ENCODE peak calls at places on chromosomes 7 and 10, in four cellular contexts. W is GM12878, Q is mesenchymal stem cell, M is neuronal stem cell. E is an unnamed sample.

GRCh38 chr7:128875523-128875948 is 12.9 kb downstream of the ATP6V1F start:
- DNase-seq in W (no peak), Q (no peak), M (no peak), E (no peak)

GRCh38 chr7:52956379-52956915 is 79.0 kb upstream of the POM121L12 start:
- DNase-seq in W (no peak), Q (peak; percentile 30), M (no peak), E (no peak)

GRCh38 chr7:1745018-1745532 is 75.0 kb downstream of the ELFN1 start:
- DNase-seq in W (no peak), Q (no peak), M (no peak), E (no peak)

GRCh38 chr10:125479059-125479458 is 203.9 kb downstream of the TEX36 start:
- DNase-seq in W (no peak), Q (no peak), M (no peak), E (no peak)

GRCh38 chr7:111560773-111561658 is 1.3 kb downstream of the IMMP2L start:
- DNase-seq in W (no peak), Q (peak; percentile 55), M (no peak), E (no peak)

GRCh38 chr7:71131753-71132520 is at the start of gene GALNT17:
- DNase-seq in W (no peak), Q (no peak), M (peak; percentile 31), E (no peak)

GRCh38 chr10:69895759-69896158 is 94.1 kb downstream of the COL13A1 start:
- DNase-seq in W (no peak), Q (peak; percentile 35), M (no peak), E (no peak)

GRCh38 chr7:73894851-73895441 is 34.0 kb downstream of the TMEM270 start:
- DNase-seq in W (no peak), Q (peak; percentile 76), M (no peak), E (no peak)

GRCh38 chr7:131745645-131746248 is 189.3 kb upstream of the PODXL start:
- DNase-seq in W (no peak), Q (peak; percentile 14), M (peak; percentile 54), E (peak; percentile 44)

GRCh38 chr10:3103646-3104045 is 36.3 kb downstream of the PFKP start:
- DNase-seq in W (no peak), Q (no peak), M (no peak), E (no peak)

GRCh38 chr10:25493122-25493893 is 318.5 kb downstream of the GPR158 start:
- DNase-seq in W (no peak), Q (peak; percentile 86), M (peak; percentile 72), E (no peak)

GRCh38 chr7:87580636-87581035 is 20.0 kb downstream of the ABCB1 start:
- DNase-seq in W (no peak), Q (no peak), M (no peak), E (no peak)

GRCh38 chr10:44402465-44403205 is 17.7 kb upstream of the CXCL12 start:
- DNase-seq in W (no peak), Q (no peak), M (no peak), E (peak; percentile 59)

GRCh38 chr10:122333037-122333436 is 41.5 kb upstream of the PLEKHA1 start:
- DNase-seq in W (no peak), Q (no peak), M (no peak), E (no peak)
- H3K9ac ChIP-seq in W (no peak overlapping the region), Q (no peak overlapping the region), M (no peak overlapping the region), E (no peak overlapping the region)

DNA sequence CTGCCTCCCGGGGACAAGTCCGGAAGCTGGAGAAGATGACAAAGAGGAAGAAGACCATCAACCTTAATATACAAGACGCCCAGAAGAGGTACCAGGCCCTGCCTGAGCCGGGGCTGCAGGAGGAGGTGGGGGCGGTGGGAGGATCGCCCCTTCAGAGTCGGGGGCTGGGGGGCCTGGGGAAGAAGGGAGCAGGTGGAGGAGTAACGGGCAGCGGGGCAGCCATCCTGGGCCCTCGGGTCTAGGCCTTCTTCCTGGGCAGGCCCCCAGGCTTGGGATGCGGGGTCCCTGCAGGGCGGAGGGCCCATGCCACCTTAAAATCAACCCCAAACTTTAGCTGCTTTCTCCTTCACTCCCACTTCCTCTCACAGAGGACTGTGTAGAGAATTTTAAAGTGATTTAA is 523 bp downstream of the ANKRD30A start:
- DNase-seq in W (no peak), Q (no peak), M (no peak), E (no peak)
- H3K9me3 ChIP-seq in W (no peaks in the 10 kb centered on the region), Q (no peaks in the 10 kb centered on the region), M (peaks cover 5% of the 10 kb centered on the region), E (no peaks in the 10 kb centered on the region)

GRCh38 chr10:110772454-110773025 is 99.2 kb upstream of the PDCD4 start:
- DNase-seq in W (no peak), Q (no peak), M (no peak), E (no peak)

GRCh38 chr10:110775406-110775805 is 96.3 kb upstream of the PDCD4 start:
- DNase-seq in W (no peak), Q (no peak), M (no peak), E (no peak)

GRCh38 chr10:110775022-110775379 is 96.7 kb upstream of the PDCD4 start:
- DNase-seq in W (no peak), Q (no peak), M (no peak), E (no peak)

GRCh38 chr10:110773693-110774068 is 98.0 kb upstream of the PDCD4 start:
- DNase-seq in W (no peak), Q (no peak), M (no peak), E (no peak)

GRCh38 chr10:110774069-110775021 is 97.4 kb upstream of the PDCD4 start:
- DNase-seq in W (peak; percentile 99), Q (peak; percentile 33), M (no peak), E (no peak)
- H3K9ac ChIP-seq in W (no peak overlapping the region), Q (peak overlapping the region; percentile 37), M (no peak overlapping the region), E (no peak overlapping the region)

GRCh38 chr7:157482517-157483120 is 145.8 kb downstream of the DNAJB6 start:
- DNase-seq in W (no peak), Q (no peak), M (no peak), E (no peak)

GRCh38 chr7:157485361-157485831 is 148.6 kb downstream of the DNAJB6 start:
- DNase-seq in W (no peak), Q (no peak), M (no peak), E (no peak)

GRCh38 chr7:157484411-157485081 is 147.7 kb downstream of the DNAJB6 start:
- DNase-seq in W (no peak), Q (no peak), M (no peak), E (no peak)

GRCh38 chr7:157483515-157483914 is 146.7 kb downstream of the DNAJB6 start:
- DNase-seq in W (no peak), Q (no peak), M (no peak), E (no peak)

DNA sequence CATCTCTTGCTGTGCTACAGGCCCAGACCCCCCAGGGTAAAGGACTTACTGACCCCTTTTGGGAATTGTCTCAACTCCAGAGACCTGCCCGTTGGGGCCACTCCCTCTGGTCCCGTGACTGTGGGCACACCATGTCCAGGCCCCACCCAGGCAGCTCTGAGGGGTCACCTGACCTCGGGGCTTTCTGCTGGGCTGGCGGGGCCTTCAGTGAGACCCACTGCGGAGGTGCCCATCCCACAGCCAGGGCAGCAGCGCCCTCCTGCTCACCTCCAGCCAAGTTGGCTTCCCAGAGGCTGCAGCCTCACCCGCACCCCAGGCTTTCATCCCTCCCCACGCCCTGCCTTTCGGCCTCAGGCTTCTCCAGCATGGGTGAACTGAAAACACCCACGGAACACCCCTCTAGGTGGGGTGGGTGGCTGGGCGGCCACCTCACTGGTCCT is 147.2 kb downstream of the DNAJB6 start:
- DNase-seq in W (no peak), Q (no peak), M (no peak), E (no peak)
- H3K9me3 ChIP-seq in W (no peaks in the 10 kb centered on the region), Q (no peaks in the 10 kb centered on the region), M (peaks cover 9% of the 10 kb centered on the region), E (no peaks in the 10 kb centered on the region)

GRCh38 chr7:5699951-5700384 is 81.5 kb downstream of the RNF216 start:
- DNase-seq in W (peak; percentile 97), Q (peak; percentile 68), M (no peak), E (peak; percentile 91)
- H3K9ac ChIP-seq in W (peak overlapping the region; percentile 74), Q (peak overlapping the region; percentile 55), M (no peak overlapping the region), E (peak overlapping the region; percentile 47)

GRCh38 chr7:157848508-157849340 is 511.9 kb downstream of the DNAJB6 start:
- DNase-seq in W (no peak), Q (no peak), M (no peak), E (no peak)
- H3K9me3 ChIP-seq in W (no peaks in the 10 kb centered on the region), Q (no peaks in the 10 kb centered on the region), M (peaks cover 7% of the 10 kb centered on the region), E (no peaks in the 10 kb centered on the region)

E was measured in MM.1S.